ENCODE peak calls at places on chromosomes 13 and 19, in five cellular contexts. One of them, this sample, is unnamed.
A peak's percentile ranks its signal among the peaks of the same experiment; 100 is the strongest.

GRCh38 chr19:46355234-46355990 is 8.5 kb downstream of the PPP5C start:
- DNase-seq in suprapubic skin: no peak
- DNase-seq in A549: peak; percentile 21
- DNase-seq in heart right ventricle: no peak
- DNase-seq in heart left ventricle: no peak
- DNase-seq in this sample: no peak

GRCh38 chr13:84446972-84447700 is 564.9 kb upstream of the SLITRK1 start:
- DNase-seq in suprapubic skin: no peak
- DNase-seq in A549: no peak
- DNase-seq in heart right ventricle: no peak
- DNase-seq in heart left ventricle: no peak
- DNase-seq in this sample: no peak

GRCh38 chr19:44645407-44646048 is 1.8 kb downstream of the PVR start:
- DNase-seq in suprapubic skin: no peak
- DNase-seq in A549: peak; percentile 62
- DNase-seq in heart right ventricle: no peak
- DNase-seq in heart left ventricle: no peak
- DNase-seq in this sample: no peak

GRCh38 chr19:5851302-5851701 is at the start of gene FUT3:
- DNase-seq in suprapubic skin: no peak
- DNase-seq in A549: no peak
- DNase-seq in heart right ventricle: no peak
- DNase-seq in heart left ventricle: no peak
- DNase-seq in this sample: peak; percentile 72

GRCh38 chr13:43787998-43788397 is 1.2 kb upstream of the ENOX1 start:
- DNase-seq in suprapubic skin: no peak
- DNase-seq in A549: peak; percentile 51
- DNase-seq in heart right ventricle: no peak
- DNase-seq in heart left ventricle: no peak
- DNase-seq in this sample: no peak

GRCh38 chr19:41159861-41160260 is 33.2 kb upstream of the CYP2S1 start:
- DNase-seq in suprapubic skin: no peak
- DNase-seq in A549: peak; percentile 64
- DNase-seq in heart right ventricle: no peak
- DNase-seq in heart left ventricle: no peak
- DNase-seq in this sample: no peak

GRCh38 chr19:12774588-12775555 is at the start of gene HOOK2:
- DNase-seq in suprapubic skin: peak; percentile 92
- DNase-seq in A549: no peak
- DNase-seq in heart right ventricle: peak; percentile 58
- DNase-seq in heart left ventricle: peak; percentile 79
- DNase-seq in this sample: peak; percentile 96

GRCh38 chr19:31340059-31341025 is 8.9 kb downstream of the TSHZ3 start:
- DNase-seq in suprapubic skin: no peak
- DNase-seq in A549: no peak
- DNase-seq in heart right ventricle: no peak
- DNase-seq in heart left ventricle: no peak
- DNase-seq in this sample: no peak

GRCh38 chr13:99505814-99506269 is 4.6 kb downstream of the TM9SF2 start:
- DNase-seq in suprapubic skin: no peak
- DNase-seq in A549: peak; percentile 3
- DNase-seq in heart right ventricle: no peak
- DNase-seq in heart left ventricle: no peak
- DNase-seq in this sample: no peak

GRCh38 chr19:35710784-35711723 is 6.7 kb downstream of the ZBTB32 start:
- DNase-seq in suprapubic skin: no peak
- DNase-seq in A549: no peak
- DNase-seq in heart right ventricle: no peak
- DNase-seq in heart left ventricle: no peak
- DNase-seq in this sample: no peak

GRCh38 chr19:18865973-18866799 is 29.8 kb downstream of the CERS1 start:
- DNase-seq in suprapubic skin: no peak
- DNase-seq in A549: peak; percentile 52
- DNase-seq in heart right ventricle: peak; percentile 59
- DNase-seq in heart left ventricle: no peak
- DNase-seq in this sample: no peak
- TF ChIP-seq CTCF in suprapubic skin: peak; percentile 86
- TF ChIP-seq CTCF in A549: peak; percentile 85
- TF ChIP-seq CTCF in heart right ventricle: peak; percentile 98
- TF ChIP-seq CTCF in heart left ventricle: peak; percentile 98
- TF ChIP-seq CTCF in this sample: peak; percentile 63

DNA sequence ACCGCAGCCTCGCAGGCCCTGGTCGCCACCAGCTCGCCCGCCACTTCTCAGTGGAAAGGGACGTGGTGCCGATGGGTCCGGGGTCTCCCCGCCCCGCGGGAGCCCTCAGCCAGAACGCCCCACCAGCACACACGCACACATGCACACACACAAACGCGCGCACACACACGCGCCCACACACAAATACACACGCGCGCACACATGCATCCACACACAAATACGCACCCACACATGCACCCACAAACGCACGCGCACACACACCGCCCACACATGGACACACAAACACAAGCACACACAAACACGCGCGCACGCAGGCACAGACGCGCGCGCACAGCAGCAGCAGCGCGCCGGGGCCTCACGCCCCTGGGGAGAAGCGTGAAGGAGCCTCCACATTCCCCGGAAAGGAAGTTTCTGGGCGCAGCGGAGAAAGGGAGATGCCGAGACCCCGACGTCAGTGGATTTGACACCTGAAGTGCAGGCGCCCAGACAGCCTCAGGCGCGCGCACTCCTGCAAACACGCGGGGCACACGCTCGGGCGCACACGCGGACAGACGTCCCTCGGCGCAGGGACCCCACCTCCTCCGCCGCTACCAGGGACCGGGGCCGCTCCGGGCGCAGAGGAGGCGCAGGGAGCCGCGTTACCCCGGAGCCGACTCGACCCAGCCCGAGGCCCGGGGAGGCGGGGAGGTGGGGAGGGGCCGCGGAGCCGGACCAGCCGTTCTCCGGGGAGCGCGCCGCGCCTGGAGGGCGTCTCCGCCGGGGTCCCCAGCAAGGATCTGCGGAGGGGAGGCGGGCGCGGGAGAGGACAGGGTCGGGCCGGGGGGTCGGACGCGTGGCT is 623 bp downstream of the RASA3 start:
- DNase-seq in suprapubic skin: no peak
- DNase-seq in A549: peak; percentile 12
- DNase-seq in heart right ventricle: no peak
- DNase-seq in heart left ventricle: no peak
- DNase-seq in this sample: no peak
- H3K27ac ChIP-seq in suprapubic skin: peak overlapping the region; percentile 83
- H3K27ac ChIP-seq in A549: peak overlapping the region; percentile 74
- H3K27ac ChIP-seq in heart right ventricle: peak overlapping the region; percentile 92
- H3K27ac ChIP-seq in heart left ventricle: peak overlapping the region; percentile 74
- H3K27ac ChIP-seq in this sample: peak overlapping the region; percentile 93

DNA sequence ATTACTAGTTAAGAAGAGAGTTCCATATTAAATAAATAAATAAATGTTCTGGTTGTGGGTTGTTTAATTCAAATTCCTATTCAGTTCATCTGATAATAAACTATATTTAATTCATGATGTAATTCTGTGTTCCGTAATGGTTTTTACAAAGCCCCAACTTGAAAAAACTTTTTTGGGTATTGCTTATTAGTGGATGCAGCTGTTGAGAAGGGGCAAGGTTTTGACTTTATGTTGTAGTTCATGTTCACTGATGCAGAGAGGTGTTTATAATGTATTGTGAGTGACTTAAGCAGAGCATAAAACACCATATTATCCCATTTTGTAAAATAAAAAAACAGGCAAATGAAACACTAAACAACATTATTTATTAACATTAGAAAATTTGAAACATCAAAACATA is 107.3 kb upstream of the TNFSF11 start:
- DNase-seq in suprapubic skin: no peak
- DNase-seq in A549: no peak
- DNase-seq in heart right ventricle: no peak
- DNase-seq in heart left ventricle: no peak
- DNase-seq in this sample: no peak
- H3K9me3 ChIP-seq in suprapubic skin: no peaks in the 10 kb centered on the region
- H3K9me3 ChIP-seq in A549: peaks cover under 1% of the 10 kb centered on the region
- H3K9me3 ChIP-seq in heart right ventricle: no peaks in the 10 kb centered on the region
- H3K9me3 ChIP-seq in heart left ventricle: no peaks in the 10 kb centered on the region
- H3K9me3 ChIP-seq in this sample: no peaks in the 10 kb centered on the region

GRCh38 chr13:95474992-95475391 is 77.5 kb upstream of the CLDN10 start:
- DNase-seq in suprapubic skin: no peak
- DNase-seq in A549: no peak
- DNase-seq in heart right ventricle: no peak
- DNase-seq in heart left ventricle: no peak
- DNase-seq in this sample: no peak
- TF ChIP-seq CTCF in suprapubic skin: no peak
- TF ChIP-seq CTCF in A549: no peak
- TF ChIP-seq CTCF in heart right ventricle: no peak
- TF ChIP-seq CTCF in heart left ventricle: no peak
- TF ChIP-seq CTCF in this sample: no peak